ENCODE peak calls at places on chromosomes 11 and 22, in eight cellular contexts. K is pancreas, Q is IMR-90, O is tibial nerve, P is H1, B is upper lobe of left lung, T is psoas muscle, A is tibial artery. G is an unnamed sample.

GRCh38 chr11:128204898-128205297 is 382.5 kb downstream of the ETS1 start:
- DNase-seq in K (no peak), Q (no peak), O (no peak), P (no peak), B (no peak), T (no peak), A (no peak), G (no peak)

GRCh38 chr11:100918551-100919500 is 210.8 kb downstream of the PGR start:
- DNase-seq in K (peak; percentile 11), Q (peak; percentile 43), O (no peak), P (no peak), B (no peak), T (no peak), A (no peak), G (no peak)

GRCh38 chr11:16611395-16612233 is 126.8 kb upstream of the C11orf58 start:
- DNase-seq in K (no peak), Q (no peak), O (no peak), P (no peak), B (no peak), T (no peak), A (no peak), G (no peak)

GRCh38 chr11:70885721-70886305 is 366.6 kb downstream of the SHANK2 start:
- DNase-seq in K (no peak), Q (peak; percentile 11), O (peak; percentile 8), P (no peak), B (no peak), T (no peak), A (no peak), G (no peak)

GRCh38 chr11:1772270-1773130 is 8.8 kb upstream of the CTSD start:
- DNase-seq in K (peak; percentile 31), Q (peak; percentile 91), O (peak; percentile 38), P (peak; percentile 71), B (no peak), T (peak; percentile 73), A (peak; percentile 85), G (no peak)

GRCh38 chr22:39546064-39546365 is 13.5 kb upstream of the RPS19BP1 start:
- DNase-seq in K (no peak), Q (no peak), O (no peak), P (no peak), B (no peak), T (no peak), A (no peak), G (no peak)

GRCh38 chr11:112002491-112003216 is 22.6 kb upstream of the DLAT start:
- DNase-seq in K (no peak), Q (no peak), O (no peak), P (no peak), B (no peak), T (no peak), A (no peak), G (no peak)

GRCh38 chr11:134949121-134949591 is 537.1 kb upstream of the B3GAT1 start:
- DNase-seq in K (no peak), Q (peak; percentile 77), O (peak; percentile 19), P (no peak), B (no peak), T (peak; percentile 62), A (peak; percentile 90), G (peak; percentile 20)

GRCh38 chr22:45211848-45212247 is 28.8 kb downstream of the KIAA0930 start:
- DNase-seq in K (no peak), Q (no peak), O (no peak), P (no peak), B (peak; percentile 50), T (no peak), A (no peak), G (no peak)

GRCh38 chr11:133747409-133747808 is 97.9 kb downstream of the SPATA19 start:
- DNase-seq in K (no peak), Q (no peak), O (no peak), P (no peak), B (peak; percentile 33), T (no peak), A (no peak), G (no peak)

GRCh38 chr11:62719302-62719978 is 7.8 kb downstream of the HNRNPUL2 start:
- DNase-seq in K (no peak), Q (peak; percentile 25), O (no peak), P (no peak), B (no peak), T (no peak), A (no peak), G (no peak)

GRCh38 chr22:29967461-29967860 is 84.5 kb downstream of the MTMR3 start:
- DNase-seq in K (no peak), Q (no peak), O (no peak), P (no peak), B (no peak), T (no peak), A (no peak), G (no peak)

GRCh38 chr22:29964777-29965176 is 81.8 kb downstream of the MTMR3 start:
- DNase-seq in K (no peak), Q (no peak), O (no peak), P (no peak), B (no peak), T (no peak), A (no peak), G (no peak)
- H3K27ac ChIP-seq in K (no peak overlapping the region), Q (no peak overlapping the region), O (no peak overlapping the region), P (no peak overlapping the region), B (no peak overlapping the region), T (peak overlapping the region; percentile 44), A (no peak overlapping the region), G (peak overlapping the region; percentile 29)

GRCh38 chr22:32801001-32801435 is 487 bp upstream of the TIMP3 start:
- DNase-seq in K (no peak), Q (no peak), O (no peak), P (no peak), B (no peak), T (no peak), A (no peak), G (no peak)
- TF ChIP-seq CTCF in K (no peak), Q (no peak), O (no peak), P (no peak), B (no peak), T (no peak), A (no peak), G (no peak)

DNA sequence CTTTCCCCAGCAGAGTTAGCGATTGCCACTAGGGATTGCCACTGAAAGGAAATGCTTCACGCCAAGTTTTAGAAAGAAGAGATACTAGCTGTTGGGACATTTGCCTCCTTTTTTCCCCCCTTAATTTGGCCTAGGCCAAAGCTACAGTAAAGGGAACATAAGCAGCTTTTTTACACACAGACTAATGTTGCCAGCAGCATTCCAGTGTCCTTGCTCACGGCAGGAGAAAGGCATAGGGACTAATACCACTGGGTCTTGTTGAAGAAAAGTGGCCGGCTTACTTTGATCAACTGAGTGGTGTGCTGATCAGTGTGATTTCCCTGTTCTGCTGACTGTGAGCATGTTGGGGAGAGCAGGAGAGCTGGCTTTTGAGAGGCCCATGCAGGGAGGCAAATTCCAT is 71.2 kb downstream of the PHF21A start:
- DNase-seq in K (peak; percentile 14), Q (peak; percentile 85), O (no peak), P (no peak), B (no peak), T (peak; percentile 58), A (no peak), G (no peak)
- H3K4me3 ChIP-seq in K (no peak overlapping the region), Q (no peak overlapping the region), O (no peak overlapping the region), P (no peak overlapping the region), B (no peak overlapping the region), T (no peak overlapping the region), A (no peak overlapping the region), G (no peak overlapping the region)

GRCh38 chr11:68014157-68014965 is 4.2 kb downstream of the ALDH3B1 start:
- DNase-seq in K (no peak), Q (peak; percentile 87), O (peak; percentile 61), P (no peak), B (peak; percentile 84), T (no peak), A (peak; percentile 93), G (no peak)
- H3K27ac ChIP-seq in K (peak overlapping the region; percentile 89), Q (peak overlapping the region; percentile 78), O (peak overlapping the region; percentile 93), P (no peak overlapping the region), B (peak overlapping the region; percentile 91), T (no peak overlapping the region), A (peak overlapping the region; percentile 93), G (no peak overlapping the region)

GRCh38 chr22:38485783-38486182 is 17.9 kb downstream of the KDELR3 start:
- DNase-seq in K (no peak), Q (no peak), O (no peak), P (no peak), B (no peak), T (no peak), A (no peak), G (no peak)
- TF ChIP-seq CTCF in K (no peak), Q (no peak), O (no peak), P (no peak), B (no peak), T (no peak), A (no peak), G (no peak)

GRCh38 chr11:76209956-76210885 is 3.9 kb upstream of the WNT11 start:
- DNase-seq in K (peak; percentile 65), Q (peak; percentile 74), O (peak; percentile 63), P (peak; percentile 62), B (peak; percentile 92), T (peak; percentile 90), A (peak; percentile 86), G (peak; percentile 29)
- H3K4me3 ChIP-seq in K (peak overlapping the region; percentile 45), Q (peak overlapping the region; percentile 34), O (peak overlapping the region; percentile 68), P (peak overlapping the region; percentile 45), B (peak overlapping the region; percentile 34), T (peak overlapping the region; percentile 81), A (peak overlapping the region; percentile 63), G (peak overlapping the region; percentile 64)

GRCh38 chr11:96614101-96614500 is 224.3 kb downstream of the JRKL start:
- DNase-seq in K (no peak), Q (no peak), O (no peak), P (no peak), B (no peak), T (no peak), A (no peak), G (no peak)

GRCh38 chr11:96620464-96621044 is 230.7 kb downstream of the JRKL start:
- DNase-seq in K (no peak), Q (no peak), O (no peak), P (no peak), B (no peak), T (no peak), A (no peak), G (no peak)

GRCh38 chr11:96614846-96615245 is 225.0 kb downstream of the JRKL start:
- DNase-seq in K (no peak), Q (no peak), O (no peak), P (no peak), B (no peak), T (no peak), A (no peak), G (no peak)
- H3K27ac ChIP-seq in K (no peak overlapping the region), Q (no peak overlapping the region), O (no peak overlapping the region), P (no peak overlapping the region), B (no peak overlapping the region), T (no peak overlapping the region), A (no peak overlapping the region), G (no peak overlapping the region)